ENCODE peak calls at places on chromosomes 13 and 19, in four cellular contexts. C is IMR-90, D is K562, R is GM12878. V is an unnamed sample.

GRCh38 chr19:31113250-31113685 is 236.0 kb downstream of the TSHZ3 start:
- DNase-seq in R (no peak), D (no peak), C (peak; percentile 39), V (no peak)

GRCh38 chr13:53775807-53776206 is 747.2 kb downstream of the OLFM4 start:
- DNase-seq in C (no peak), D (no peak), R (no peak), V (no peak)

GRCh38 chr13:72384186-72384823 is 343.1 kb downstream of the MZT1 start:
- DNase-seq in C (no peak), D (no peak), R (no peak), V (no peak)

GRCh38 chr13:27269114-27269665 is 1.4 kb upstream of the RASL11A start:
- DNase-seq in D (no peak), C (peak; percentile 28), R (no peak), V (no peak)

GRCh38 chr13:109699628-109700071 is 86.7 kb downstream of the IRS2 start:
- DNase-seq in C (no peak), R (no peak), D (no peak), V (no peak)

GRCh38 chr13:114019367-114019766 is 45.5 kb upstream of the C13orf46 start:
- DNase-seq in R (no peak), C (no peak), D (peak; percentile 84), V (peak; percentile 25)

GRCh38 chr19:48010932-48011758 is 16.7 kb downstream of the ELSPBP1 start:
- DNase-seq in C (no peak), D (no peak), R (no peak), V (no peak)

GRCh38 chr13:89136678-89137077 is 1465.5 kb downstream of the SLITRK5 start:
- DNase-seq in D (no peak), R (no peak), C (no peak), V (no peak)

GRCh38 chr13:45859682-45860081 is 8.1 kb upstream of the SIAH3 start:
- DNase-seq in C (no peak), R (no peak), D (no peak), V (no peak)

GRCh38 chr19:6577410-6578125 is 13.4 kb downstream of the CD70 start:
- DNase-seq in R (peak; percentile 96), D (peak; percentile 44), C (no peak), V (peak; percentile 66)

GRCh38 chr19:35013820-35014754 is 14.0 kb downstream of the GRAMD1A start:
- DNase-seq in R (no peak), C (no peak), D (no peak), V (no peak)

GRCh38 chr19:11200015-11200574 is 2.8 kb upstream of the KANK2 start:
- DNase-seq in C (no peak), D (no peak), R (no peak), V (no peak)

GRCh38 chr13:112821340-112822055 is 131.7 kb downstream of the ATP11A start:
- DNase-seq in D (no peak), C (peak; percentile 9), R (no peak), V (no peak)

GRCh38 chr13:24911135-24911524 is 147.2 kb downstream of the RNF17 start:
- DNase-seq in D (no peak), R (no peak), C (peak; percentile 74), V (peak; percentile 64)

GRCh38 chr19:38213469-38213868 is 10.6 kb downstream of the DPF1 start:
- DNase-seq in D (no peak), C (no peak), R (no peak), V (no peak)

GRCh38 chr13:108154421-108154858 is 60.9 kb downstream of the LIG4 start:
- DNase-seq in D (no peak), R (no peak), C (no peak), V (no peak)

GRCh38 chr19:2034729-2035589 is 16.1 kb downstream of the MKNK2 start:
- DNase-seq in D (peak; percentile 92), C (peak; percentile 8), R (no peak), V (peak; percentile 61)

GRCh38 chr19:34662919-34663318 is 14.0 kb downstream of the SCGB2B2 start:
- DNase-seq in D (peak; percentile 21), C (no peak), R (no peak), V (peak; percentile 70)

GRCh38 chr19:48554385-48555091 is 2.6 kb downstream of the SULT2B1 start:
- DNase-seq in C (no peak), R (no peak), D (no peak), V (peak; percentile 97)

GRCh38 chr13:67619346-67619745 is 389.2 kb upstream of the PCDH9 start:
- DNase-seq in D (no peak), R (no peak), C (peak; percentile 59), V (no peak)

GRCh38 chr19:46759817-46760333 is 13.6 kb upstream of the STRN4 start:
- DNase-seq in C (peak; percentile 97), D (no peak), R (no peak), V (peak; percentile 86)

GRCh38 chr13:46369506-46370268 is 17.4 kb downstream of the RUBCNL start:
- DNase-seq in D (no peak), C (peak; percentile 68), R (no peak), V (no peak)

GRCh38 chr13:37869506-37869755 is 141 bp downstream of the TRPC4 start:
- DNase-seq in C (no peak), R (no peak), D (no peak), V (no peak)

GRCh38 chr19:23521471-23521870 is 126.2 kb upstream of the ZNF91 start:
- DNase-seq in D (no peak), R (no peak), C (no peak), V (no peak)

GRCh38 chr19:7266832-7267231 is 27.4 kb downstream of the INSR start:
- DNase-seq in D (no peak), C (no peak), R (no peak), V (no peak)

GRCh38 chr13:90545070-90545840 is 802.2 kb upstream of the MIR17HG start:
- DNase-seq in C (no peak), R (no peak), D (no peak), V (no peak)

GRCh38 chr13:96734499-96734898 is 259.8 kb downstream of the OXGR1 start:
- DNase-seq in R (no peak), C (no peak), D (no peak), V (no peak)

GRCh38 chr19:56091751-56092546 is 29.1 kb downstream of the ZNF787 start:
- DNase-seq in R (no peak), D (no peak), C (no peak), V (peak; percentile 65)

GRCh38 chr13:111508164-111508870 is 187.9 kb downstream of the TEX29 start:
- DNase-seq in D (no peak), C (no peak), R (no peak), V (no peak)

DNA sequence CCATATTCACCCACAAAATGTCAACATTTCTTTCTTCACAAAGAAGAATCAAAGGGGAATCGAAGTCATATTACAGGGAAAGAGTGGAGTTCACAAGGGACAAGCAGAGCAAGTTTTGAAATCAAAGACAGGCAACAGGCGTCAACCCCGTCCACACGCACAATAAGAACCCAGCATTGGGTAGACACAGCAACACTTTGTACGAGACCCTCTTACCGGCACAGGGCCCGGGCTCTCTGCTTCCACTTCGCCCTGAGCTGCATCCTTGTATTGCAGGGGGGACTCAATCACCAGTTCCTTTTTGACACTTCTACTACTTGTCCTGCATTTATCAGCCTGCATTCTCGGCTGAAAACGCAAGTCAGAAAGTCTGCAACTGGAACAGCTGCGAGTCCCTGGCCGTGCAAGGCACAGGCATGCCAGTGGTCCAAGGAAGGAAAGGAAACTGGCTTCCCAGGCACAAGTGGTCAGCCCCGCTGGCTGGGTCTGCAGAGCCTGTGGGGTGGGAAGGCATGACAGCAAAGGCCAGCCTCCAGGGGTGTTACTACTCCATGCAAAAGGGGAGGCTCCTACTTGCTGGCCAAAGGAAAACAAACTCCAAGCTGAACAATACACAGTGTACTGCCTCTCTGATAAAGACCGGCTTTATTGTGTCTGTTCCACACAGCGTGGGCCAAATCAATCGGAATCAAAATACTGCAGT is at the start of gene DOCK9:
- DNase-seq in D (no peak), C (peak; percentile 65), R (no peak), V (no peak)
- TF ChIP-seq ELK1 in D (no peak), C (no peak), R (no peak), V (no peak)

DNA sequence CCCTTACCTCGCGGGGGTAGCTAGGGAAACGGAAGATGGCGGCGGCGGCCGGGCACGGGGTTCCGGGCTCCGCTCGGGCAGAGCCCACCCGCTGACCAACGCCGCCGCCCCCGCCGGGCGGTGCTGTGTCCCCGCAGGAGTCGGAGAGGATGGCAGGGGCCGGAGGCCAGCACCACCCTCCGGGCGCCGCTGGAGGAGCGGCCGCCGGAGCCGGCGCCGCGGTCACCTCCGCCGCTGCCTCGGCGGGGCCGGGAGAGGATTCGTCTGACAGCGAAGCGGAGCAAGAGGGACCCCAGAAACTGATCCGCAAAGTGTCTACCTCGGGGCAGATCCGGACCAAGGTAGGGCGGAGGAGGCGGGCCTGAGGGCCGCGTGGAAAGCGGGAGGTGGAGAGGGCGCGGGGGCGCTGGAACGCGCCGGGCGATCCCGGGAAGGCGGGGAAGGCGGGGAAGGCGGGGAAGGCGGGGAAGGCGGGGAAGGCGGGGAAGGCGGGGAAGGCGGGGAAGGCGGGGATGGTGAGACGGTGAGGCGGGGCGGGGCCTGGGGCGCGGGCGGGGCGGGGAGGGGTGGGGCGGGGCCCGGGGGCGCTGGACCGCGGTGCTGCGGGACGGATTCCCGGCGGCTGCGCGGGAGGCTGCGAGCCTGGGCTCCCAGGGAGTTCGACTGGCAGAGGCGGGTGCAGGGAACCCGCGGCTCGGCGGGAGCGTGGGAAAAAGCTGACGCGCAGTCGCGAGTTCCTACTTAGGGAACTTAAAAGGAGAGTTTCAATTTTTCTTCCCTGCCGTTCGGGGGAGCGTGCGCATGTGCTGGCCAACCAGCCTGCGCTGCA is at the start of gene DGKH:
- DNase-seq in R (no peak), D (peak; percentile 87), C (peak; percentile 78), V (peak; percentile 61)
- TF ChIP-seq POLR2A in R (peak; percentile 63), D (peak; percentile 69), C (peak; percentile 39), V (peak; percentile 29)

DNA sequence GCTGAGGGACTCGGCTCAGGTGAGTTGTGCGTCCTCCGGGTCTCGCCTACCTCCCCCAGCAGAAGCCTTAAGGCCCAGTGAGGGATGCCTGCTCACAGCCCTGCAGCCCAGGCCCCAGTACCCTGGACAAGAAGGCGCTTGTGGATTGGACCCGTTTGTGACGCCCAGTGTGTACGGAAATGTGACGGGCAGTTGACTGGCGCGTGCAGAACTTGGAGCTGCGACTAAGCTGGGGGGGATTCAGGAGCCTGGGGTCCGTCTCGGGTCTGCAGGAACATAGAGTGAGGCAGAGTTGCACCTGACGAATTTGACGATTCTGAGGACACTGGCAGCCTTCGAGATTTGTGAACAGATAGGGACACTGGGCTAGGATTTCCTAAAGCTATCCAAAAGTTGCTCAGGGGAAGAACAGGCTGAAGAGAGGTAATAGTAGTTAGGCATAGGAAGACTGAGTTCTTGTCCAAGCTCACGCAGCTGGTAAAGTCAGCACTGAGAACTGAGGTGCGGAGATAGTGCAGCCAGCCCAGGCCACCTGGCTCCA is 519 bp downstream of the ZNF551 start:
- DNase-seq in R (no peak), D (no peak), C (no peak), V (peak; percentile 33)
- H3K27ac ChIP-seq in R (peak overlapping the region; percentile 53), D (peak overlapping the region; percentile 80), C (peak overlapping the region; percentile 17), V (peak overlapping the region; percentile 79)

GRCh38 chr19:54677217-54677616 is 14.4 kb downstream of the LILRB4 start:
- DNase-seq in C (no peak), R (no peak), D (no peak), V (no peak)

GRCh38 chr19:54684537-54684936 is 21.8 kb downstream of the LILRB4 start:
- DNase-seq in R (no peak), D (peak; percentile 46), C (no peak), V (peak; percentile 25)

GRCh38 chr19:54682306-54682705 is 19.5 kb downstream of the LILRB4 start:
- DNase-seq in R (no peak), C (no peak), D (no peak), V (no peak)
- TF ChIP-seq ELK1 in R (no peak), C (no peak), D (no peak), V (no peak)

V was measured in A549.